ENCODE peak calls at places on chromosomes 11 and 22, in seven cellular contexts. One of them, this sample, is unnamed.

GRCh38 chr11:16167706-16168487 is 188.4 kb downstream of the SOX6 start:
- DNase-seq in AG04450: no peak
- DNase-seq in lower leg skin: no peak
- DNase-seq in cardiac muscle cell: no peak
- DNase-seq in tibial artery: no peak
- DNase-seq in fibroblast of pulmonary artery: no peak
- DNase-seq in stomach: no peak
- DNase-seq in this sample: no peak

GRCh38 chr11:64186205-64187165 is 514 bp downstream of the STIP1 start:
- DNase-seq in fibroblast of pulmonary artery: no peak
- DNase-seq in cardiac muscle cell: peak; percentile 28
- DNase-seq in lower leg skin: no peak
- DNase-seq in stomach: no peak
- DNase-seq in tibial artery: no peak
- DNase-seq in AG04450: no peak
- DNase-seq in this sample: no peak

GRCh38 chr22:11042116-11042515 is 4485.9 kb upstream of the OR11H1 start:
- DNase-seq in cardiac muscle cell: no peak
- DNase-seq in AG04450: no peak
- DNase-seq in stomach: no peak
- DNase-seq in lower leg skin: peak; percentile 79
- DNase-seq in tibial artery: no peak
- DNase-seq in fibroblast of pulmonary artery: no peak
- DNase-seq in this sample: no peak

GRCh38 chr11:106091480-106092123 is 14.1 kb downstream of the AASDHPPT start:
- DNase-seq in lower leg skin: no peak
- DNase-seq in tibial artery: no peak
- DNase-seq in stomach: no peak
- DNase-seq in fibroblast of pulmonary artery: peak; percentile 78
- DNase-seq in AG04450: peak; percentile 41
- DNase-seq in cardiac muscle cell: no peak
- DNase-seq in this sample: peak; percentile 79

GRCh38 chr11:124890701-124891389 is 6.8 kb downstream of the ROBO4 start:
- DNase-seq in lower leg skin: peak; percentile 68
- DNase-seq in fibroblast of pulmonary artery: no peak
- DNase-seq in AG04450: no peak
- DNase-seq in cardiac muscle cell: no peak
- DNase-seq in tibial artery: no peak
- DNase-seq in stomach: no peak
- DNase-seq in this sample: no peak

GRCh38 chr11:83361831-83362230 is 75.7 kb upstream of the CCDC90B start:
- DNase-seq in cardiac muscle cell: no peak
- DNase-seq in stomach: no peak
- DNase-seq in AG04450: no peak
- DNase-seq in lower leg skin: no peak
- DNase-seq in fibroblast of pulmonary artery: no peak
- DNase-seq in tibial artery: no peak
- DNase-seq in this sample: no peak

GRCh38 chr11:35112056-35112845 is 26.7 kb upstream of the CD44 start:
- DNase-seq in tibial artery: no peak
- DNase-seq in AG04450: no peak
- DNase-seq in stomach: no peak
- DNase-seq in lower leg skin: no peak
- DNase-seq in cardiac muscle cell: no peak
- DNase-seq in fibroblast of pulmonary artery: no peak
- DNase-seq in this sample: peak; percentile 58

GRCh38 chr11:37788141-37788877 is 1190.3 kb upstream of the RAG2 start:
- DNase-seq in lower leg skin: no peak
- DNase-seq in stomach: no peak
- DNase-seq in cardiac muscle cell: no peak
- DNase-seq in tibial artery: no peak
- DNase-seq in fibroblast of pulmonary artery: peak; percentile 95
- DNase-seq in AG04450: peak; percentile 36
- DNase-seq in this sample: peak; percentile 56

GRCh38 chr22:24503137-24503850 is 8.2 kb downstream of the UPB1 start:
- DNase-seq in stomach: peak; percentile 63
- DNase-seq in AG04450: no peak
- DNase-seq in tibial artery: peak; percentile 59
- DNase-seq in cardiac muscle cell: peak; percentile 63
- DNase-seq in fibroblast of pulmonary artery: peak; percentile 69
- DNase-seq in lower leg skin: no peak
- DNase-seq in this sample: peak; percentile 65

GRCh38 chr22:30327864-30328345 is 1.2 kb upstream of the TBC1D10A start:
- DNase-seq in tibial artery: no peak
- DNase-seq in lower leg skin: no peak
- DNase-seq in cardiac muscle cell: no peak
- DNase-seq in AG04450: no peak
- DNase-seq in fibroblast of pulmonary artery: no peak
- DNase-seq in stomach: no peak
- DNase-seq in this sample: no peak

GRCh38 chr22:40867109-40867508 is 5.2 kb upstream of the DNAJB7 start:
- DNase-seq in fibroblast of pulmonary artery: no peak
- DNase-seq in lower leg skin: no peak
- DNase-seq in stomach: no peak
- DNase-seq in cardiac muscle cell: no peak
- DNase-seq in tibial artery: no peak
- DNase-seq in AG04450: no peak
- DNase-seq in this sample: no peak

GRCh38 chr22:45358127-45358526 is 48.4 kb downstream of the FAM118A start:
- DNase-seq in cardiac muscle cell: no peak
- DNase-seq in fibroblast of pulmonary artery: peak; percentile 21
- DNase-seq in lower leg skin: no peak
- DNase-seq in tibial artery: peak; percentile 39
- DNase-seq in stomach: no peak
- DNase-seq in AG04450: no peak
- DNase-seq in this sample: peak; percentile 72

GRCh38 chr22:47029244-47030001 is 267.0 kb downstream of the TBC1D22A start:
- DNase-seq in lower leg skin: peak; percentile 76
- DNase-seq in stomach: no peak
- DNase-seq in tibial artery: no peak
- DNase-seq in cardiac muscle cell: no peak
- DNase-seq in AG04450: no peak
- DNase-seq in fibroblast of pulmonary artery: no peak
- DNase-seq in this sample: no peak

GRCh38 chr11:66866007-66866406 is 9.1 kb downstream of the LRFN4 start:
- DNase-seq in stomach: no peak
- DNase-seq in cardiac muscle cell: no peak
- DNase-seq in AG04450: no peak
- DNase-seq in fibroblast of pulmonary artery: no peak
- DNase-seq in tibial artery: no peak
- DNase-seq in lower leg skin: no peak
- DNase-seq in this sample: no peak
- TF ChIP-seq CTCF in stomach: no peak
- TF ChIP-seq CTCF in cardiac muscle cell: no peak
- TF ChIP-seq CTCF in AG04450: no peak
- TF ChIP-seq CTCF in fibroblast of pulmonary artery: no peak
- TF ChIP-seq CTCF in tibial artery: no peak
- TF ChIP-seq CTCF in lower leg skin: no peak
- TF ChIP-seq CTCF in this sample: no peak

GRCh38 chr11:61429691-61430582 is at the start of the genes CPSF7 and SDHAF2:
- DNase-seq in tibial artery: peak; percentile 94
- DNase-seq in cardiac muscle cell: peak; percentile 98
- DNase-seq in lower leg skin: peak; percentile 99
- DNase-seq in fibroblast of pulmonary artery: peak; percentile 95
- DNase-seq in AG04450: peak; percentile 77
- DNase-seq in stomach: peak; percentile 98
- DNase-seq in this sample: peak; percentile 90

GRCh38 chr11:61425367-61426131 is 4.2 kb downstream of the CPSF7 start:
- DNase-seq in fibroblast of pulmonary artery: no peak
- DNase-seq in tibial artery: no peak
- DNase-seq in AG04450: no peak
- DNase-seq in stomach: no peak
- DNase-seq in cardiac muscle cell: no peak
- DNase-seq in lower leg skin: no peak
- DNase-seq in this sample: no peak

GRCh38 chr11:61429346-61429690 is 457 bp downstream of the CPSF7 start:
- DNase-seq in cardiac muscle cell: peak; percentile 95
- DNase-seq in stomach: peak; percentile 48
- DNase-seq in fibroblast of pulmonary artery: peak; percentile 51
- DNase-seq in tibial artery: peak; percentile 55
- DNase-seq in AG04450: no peak
- DNase-seq in lower leg skin: peak; percentile 90
- DNase-seq in this sample: peak; percentile 49
- TF ChIP-seq CTCF in cardiac muscle cell: peak; percentile 11
- TF ChIP-seq CTCF in stomach: no peak
- TF ChIP-seq CTCF in fibroblast of pulmonary artery: no peak
- TF ChIP-seq CTCF in tibial artery: no peak
- TF ChIP-seq CTCF in AG04450: no peak
- TF ChIP-seq CTCF in lower leg skin: no peak
- TF ChIP-seq CTCF in this sample: no peak

GRCh38 chr22:19719055-19719482 is 4.3 kb upstream of the GP1BB start:
- DNase-seq in cardiac muscle cell: peak; percentile 72
- DNase-seq in lower leg skin: no peak
- DNase-seq in AG04450: no peak
- DNase-seq in tibial artery: no peak
- DNase-seq in stomach: no peak
- DNase-seq in fibroblast of pulmonary artery: no peak
- DNase-seq in this sample: no peak

GRCh38 chr22:19717691-19718254 is 3.5 kb downstream of the SEPTIN5 start:
- DNase-seq in AG04450: peak; percentile 7
- DNase-seq in tibial artery: peak; percentile 64
- DNase-seq in cardiac muscle cell: peak; percentile 82
- DNase-seq in stomach: peak; percentile 79
- DNase-seq in fibroblast of pulmonary artery: peak; percentile 63
- DNase-seq in lower leg skin: peak; percentile 96
- DNase-seq in this sample: peak; percentile 50

GRCh38 chr22:19717181-19717580 is 2.9 kb downstream of the SEPTIN5 start:
- DNase-seq in tibial artery: no peak
- DNase-seq in AG04450: no peak
- DNase-seq in lower leg skin: no peak
- DNase-seq in fibroblast of pulmonary artery: no peak
- DNase-seq in cardiac muscle cell: no peak
- DNase-seq in stomach: no peak
- DNase-seq in this sample: no peak

GRCh38 chr22:19719488-19720021 is 3.8 kb upstream of the GP1BB start:
- DNase-seq in stomach: no peak
- DNase-seq in tibial artery: no peak
- DNase-seq in fibroblast of pulmonary artery: no peak
- DNase-seq in lower leg skin: no peak
- DNase-seq in cardiac muscle cell: no peak
- DNase-seq in AG04450: no peak
- DNase-seq in this sample: no peak

DNA sequence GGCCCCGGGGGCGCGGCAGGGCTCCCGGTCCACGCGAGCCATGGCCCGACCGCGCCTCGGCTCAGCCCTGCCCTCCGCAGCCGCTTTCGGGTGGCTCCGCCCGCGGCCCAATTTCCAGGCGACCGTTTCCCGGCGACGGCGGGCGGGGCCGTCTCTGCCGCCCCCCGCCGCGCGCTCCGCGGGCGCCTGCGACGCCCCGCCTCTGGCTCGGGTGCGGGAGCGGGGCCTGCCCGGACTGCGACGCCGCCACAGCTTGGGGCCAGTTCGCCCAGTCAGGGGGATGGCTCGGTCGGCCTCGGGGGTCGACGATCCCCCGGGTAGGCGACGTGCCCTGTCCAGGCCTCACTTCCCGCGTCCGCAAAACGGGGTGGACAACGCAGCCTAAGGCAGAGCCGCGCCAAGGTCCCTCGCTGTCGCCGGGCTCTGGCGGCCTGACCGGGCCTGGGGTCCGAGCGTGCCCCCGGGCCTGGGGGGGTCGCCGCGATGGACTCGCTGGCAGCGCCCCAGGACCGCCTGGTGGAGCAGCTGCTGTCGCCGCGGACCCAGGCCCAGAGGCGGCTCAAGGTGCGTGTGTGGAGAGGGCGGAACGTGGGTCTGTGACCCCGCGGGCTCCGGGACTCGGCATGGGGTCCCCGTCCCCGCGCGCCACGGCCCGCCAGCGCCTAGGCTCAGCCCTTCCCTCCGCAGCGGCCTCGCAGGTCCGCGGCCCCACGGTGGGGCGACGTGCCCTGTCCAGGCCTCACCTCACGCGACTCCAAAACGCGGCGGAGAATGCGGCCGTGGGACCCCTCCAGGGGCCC is 4.2 kb downstream of the SEPTIN5 start:
- DNase-seq in cardiac muscle cell: no peak
- DNase-seq in AG04450: no peak
- DNase-seq in tibial artery: no peak
- DNase-seq in stomach: no peak
- DNase-seq in fibroblast of pulmonary artery: no peak
- DNase-seq in lower leg skin: no peak
- DNase-seq in this sample: no peak
- TF ChIP-seq CTCF in cardiac muscle cell: no peak
- TF ChIP-seq CTCF in AG04450: no peak
- TF ChIP-seq CTCF in tibial artery: no peak
- TF ChIP-seq CTCF in stomach: no peak
- TF ChIP-seq CTCF in fibroblast of pulmonary artery: no peak
- TF ChIP-seq CTCF in lower leg skin: no peak
- TF ChIP-seq CTCF in this sample: no peak

GRCh38 chr11:130124096-130124495 is 35.5 kb upstream of the ST14 start:
- DNase-seq in cardiac muscle cell: peak; percentile 88
- DNase-seq in stomach: peak; percentile 44
- DNase-seq in lower leg skin: no peak
- DNase-seq in AG04450: peak; percentile 30
- DNase-seq in tibial artery: peak; percentile 87
- DNase-seq in fibroblast of pulmonary artery: peak; percentile 95
- DNase-seq in this sample: peak; percentile 94
- TF ChIP-seq CTCF in cardiac muscle cell: no peak
- TF ChIP-seq CTCF in stomach: no peak
- TF ChIP-seq CTCF in lower leg skin: no peak
- TF ChIP-seq CTCF in AG04450: no peak
- TF ChIP-seq CTCF in tibial artery: no peak
- TF ChIP-seq CTCF in fibroblast of pulmonary artery: no peak
- TF ChIP-seq CTCF in this sample: no peak

This sample was measured in fibroblast of mammary gland.